ENCODE peak calls at places on chromosomes 1 and 21, in four cellular contexts. W is K562, N is HepG2, O is WTC11. S is an unnamed sample.

GRCh38 chr1:78377356-78377928 is 113.3 kb upstream of the PTGFR start:
- DNase-seq in W (no peak), N (no peak), O (no peak), S (no peak)

GRCh38 chr1:10909697-10910489 is 102.6 kb upstream of the TARDBP start:
- DNase-seq in W (peak; percentile 82), N (peak; percentile 28), O (peak; percentile 92), S (peak; percentile 69)

GRCh38 chr1:98870959-98871903 is 133.4 kb downstream of the PLPPR5 start:
- DNase-seq in W (no peak), N (no peak), O (no peak), S (no peak)

GRCh38 chr1:54485417-54485816 is 62.6 kb upstream of the ACOT11 start:
- DNase-seq in W (no peak), N (no peak), O (no peak), S (no peak)

GRCh38 chr1:59422921-59423575 is 126.2 kb downstream of the FGGY start:
- DNase-seq in W (no peak), N (peak; percentile 92), O (no peak), S (no peak)

GRCh38 chr21:43331962-43332458 is 94.9 kb downstream of the SIK1 start:
- DNase-seq in W (no peak), N (no peak), O (no peak), S (no peak)

GRCh38 chr1:75514270-75514669 is 96.6 kb downstream of the SLC44A5 start:
- DNase-seq in W (no peak), N (no peak), O (no peak), S (no peak)

GRCh38 chr1:175090775-175091174 is 23.1 kb downstream of the TNN start:
- DNase-seq in W (no peak), N (no peak), O (no peak), S (no peak)

GRCh38 chr1:119032986-119033385 is 44.8 kb upstream of the TBX15 start:
- DNase-seq in W (no peak), N (no peak), O (no peak), S (no peak)

GRCh38 chr1:32981003-32981909 is 16.6 kb upstream of the RNF19B start:
- DNase-seq in W (no peak), N (no peak), O (no peak), S (no peak)

GRCh38 chr1:101005871-101006270 is 19.7 kb downstream of the DPH5 start:
- DNase-seq in W (peak; percentile 18), N (no peak), O (no peak), S (no peak)

GRCh38 chr21:14989359-14989758 is 75.4 kb downstream of the NRIP1 start:
- DNase-seq in W (no peak), N (no peak), O (no peak), S (no peak)

GRCh38 chr1:110384581-110385321 is 6.1 kb downstream of the SLC16A4 start:
- DNase-seq in W (no peak), N (no peak), O (no peak), S (no peak)

GRCh38 chr1:56803561-56804156 is 15.5 kb downstream of the FYB2 start:
- DNase-seq in W (peak; percentile 32), N (peak; percentile 48), O (peak; percentile 71), S (peak; percentile 79)

GRCh38 chr1:179788259-179788658 is 45.2 kb downstream of the FAM163A start:
- DNase-seq in W (no peak), N (no peak), O (peak; percentile 23), S (no peak)

GRCh38 chr1:60171793-60172192 is 98.2 kb upstream of the C1orf87 start:
- DNase-seq in W (no peak), N (no peak), O (no peak), S (no peak)

GRCh38 chr1:202014915-202015676 is 4.7 kb downstream of the ELF3 start:
- DNase-seq in W (no peak), N (no peak), O (no peak), S (no peak)

GRCh38 chr1:25568834-25569598 is 25.6 kb downstream of the LDLRAP1 start:
- DNase-seq in W (peak; percentile 81), N (peak; percentile 45), O (no peak), S (no peak)

GRCh38 chr1:48003741-48004503 is 6.7 kb upstream of the TRABD2B start:
- DNase-seq in W (no peak), N (no peak), O (no peak), S (no peak)

GRCh38 chr1:156356875-156357534 is 12.0 kb upstream of the RHBG start:
- DNase-seq in W (peak; percentile 86), N (peak; percentile 73), O (peak; percentile 93), S (peak; percentile 84)

GRCh38 chr21:44741921-44742320 is 30.5 kb upstream of the TSPEAR start:
- DNase-seq in W (no peak), N (no peak), O (no peak), S (no peak)

GRCh38 chr21:43204638-43205037 is 35.8 kb downstream of the CRYAA start:
- DNase-seq in W (no peak), N (no peak), O (no peak), S (no peak)

GRCh38 chr1:210362526-210362925 is 33.8 kb downstream of the HHAT start:
- DNase-seq in W (no peak), N (no peak), O (no peak), S (no peak)

GRCh38 chr1:218874313-218874712 is 299.4 kb upstream of the LYPLAL1 start:
- DNase-seq in W (no peak), N (peak; percentile 39), O (no peak), S (no peak)

GRCh38 chr21:36698160-36699025 is 522 bp upstream of the SIM2 start:
- DNase-seq in W (no peak), N (no peak), O (peak; percentile 69), S (no peak)

GRCh38 chr1:218945050-218945449 is 228.6 kb upstream of the LYPLAL1 start:
- DNase-seq in W (no peak), N (no peak), O (no peak), S (no peak)

GRCh38 chr21:34199121-34199910 is 125.9 kb downstream of the MRPS6 start:
- DNase-seq in W (no peak), N (no peak), O (no peak), S (no peak)

GRCh38 chr1:206702803-206703202 is 18.1 kb downstream of the MAPKAPK2 start:
- DNase-seq in W (no peak), N (no peak), O (peak; percentile 48), S (peak; percentile 36)

GRCh38 chr1:192759104-192759503 is 49.7 kb upstream of the RGS2 start:
- DNase-seq in W (no peak), N (peak; percentile 6), O (no peak), S (no peak)

GRCh38 chr21:29297483-29298347 is 1.0 kb upstream of the BACH1 start:
- DNase-seq in W (no peak), N (no peak), O (no peak), S (no peak)

DNA sequence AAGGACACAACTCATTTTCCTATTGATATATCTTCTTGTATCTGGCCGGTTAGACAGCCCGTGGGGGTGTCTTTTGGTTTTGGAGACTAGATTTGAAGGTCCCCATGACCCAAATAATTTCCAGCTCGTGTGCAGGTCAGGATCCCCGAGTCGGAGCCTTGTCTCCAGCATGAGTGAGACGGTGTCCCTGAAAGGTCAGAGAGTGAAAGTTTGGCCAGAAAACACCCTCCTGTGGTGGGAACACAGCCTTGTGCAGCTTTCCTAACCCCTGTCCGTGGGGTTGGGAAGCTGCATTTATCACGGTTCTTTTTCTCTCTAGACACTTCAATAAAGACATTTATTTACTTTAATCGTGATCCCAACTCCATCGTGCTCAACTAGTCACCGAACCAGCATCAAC is 17.6 kb downstream of the COQ8A start:
- DNase-seq in W (no peak), N (no peak), O (no peak), S (no peak)
- TF ChIP-seq ELF4 in W (no peak), N (no peak), O (no peak), S (no peak)

GRCh38 chr1:15179485-15179883 is 25.9 kb downstream of the TMEM51 start:
- DNase-seq in W (no peak), N (no peak), O (no peak), S (no peak)

GRCh38 chr1:15181564-15181963 is 28.0 kb downstream of the TMEM51 start:
- DNase-seq in W (no peak), N (no peak), O (no peak), S (no peak)

GRCh38 chr1:15180945-15181523 is 27.5 kb downstream of the TMEM51 start:
- DNase-seq in W (no peak), N (no peak), O (no peak), S (no peak)

GRCh38 chr1:15178571-15179484 is 25.3 kb downstream of the TMEM51 start:
- DNase-seq in W (no peak), N (no peak), O (no peak), S (no peak)

DNA sequence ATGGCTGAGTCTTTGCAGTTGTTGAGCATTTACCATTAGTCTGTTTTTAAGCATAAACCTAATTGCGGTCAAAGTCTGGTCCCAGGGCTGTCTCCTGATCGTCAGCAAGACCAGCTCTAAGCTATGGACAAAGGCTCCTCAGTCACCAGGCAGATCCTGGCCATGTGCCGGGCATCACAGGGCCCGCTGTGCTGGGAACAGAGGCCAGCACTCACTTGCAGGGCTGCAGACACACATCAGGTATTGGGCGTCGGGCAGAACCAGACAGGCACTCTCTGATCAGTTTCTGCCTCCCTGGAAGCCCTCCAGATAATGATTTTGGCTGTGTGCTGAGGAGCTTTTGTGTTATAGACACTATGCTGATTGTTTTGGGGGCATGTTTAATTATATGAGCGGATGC is 26.6 kb downstream of the TMEM51 start:
- DNase-seq in W (no peak), N (no peak), O (no peak), S (no peak)
- TF ChIP-seq ELF4 in W (no peak), N (no peak), O (no peak), S (no peak)

GRCh38 chr1:46546210-46546609 is 5.2 kb downstream of the KNCN start:
- DNase-seq in W (no peak), N (no peak), O (no peak), S (no peak)

GRCh38 chr1:46544561-46545240 is 6.7 kb downstream of the KNCN start:
- DNase-seq in W (peak; percentile 78), N (no peak), O (no peak), S (no peak)

GRCh38 chr1:46549697-46550681 is 1.5 kb downstream of the KNCN start:
- DNase-seq in W (peak; percentile 66), N (peak; percentile 24), O (no peak), S (no peak)

GRCh38 chr1:46545784-46546183 is 5.7 kb downstream of the KNCN start:
- DNase-seq in W (no peak), N (no peak), O (no peak), S (no peak)

DNA sequence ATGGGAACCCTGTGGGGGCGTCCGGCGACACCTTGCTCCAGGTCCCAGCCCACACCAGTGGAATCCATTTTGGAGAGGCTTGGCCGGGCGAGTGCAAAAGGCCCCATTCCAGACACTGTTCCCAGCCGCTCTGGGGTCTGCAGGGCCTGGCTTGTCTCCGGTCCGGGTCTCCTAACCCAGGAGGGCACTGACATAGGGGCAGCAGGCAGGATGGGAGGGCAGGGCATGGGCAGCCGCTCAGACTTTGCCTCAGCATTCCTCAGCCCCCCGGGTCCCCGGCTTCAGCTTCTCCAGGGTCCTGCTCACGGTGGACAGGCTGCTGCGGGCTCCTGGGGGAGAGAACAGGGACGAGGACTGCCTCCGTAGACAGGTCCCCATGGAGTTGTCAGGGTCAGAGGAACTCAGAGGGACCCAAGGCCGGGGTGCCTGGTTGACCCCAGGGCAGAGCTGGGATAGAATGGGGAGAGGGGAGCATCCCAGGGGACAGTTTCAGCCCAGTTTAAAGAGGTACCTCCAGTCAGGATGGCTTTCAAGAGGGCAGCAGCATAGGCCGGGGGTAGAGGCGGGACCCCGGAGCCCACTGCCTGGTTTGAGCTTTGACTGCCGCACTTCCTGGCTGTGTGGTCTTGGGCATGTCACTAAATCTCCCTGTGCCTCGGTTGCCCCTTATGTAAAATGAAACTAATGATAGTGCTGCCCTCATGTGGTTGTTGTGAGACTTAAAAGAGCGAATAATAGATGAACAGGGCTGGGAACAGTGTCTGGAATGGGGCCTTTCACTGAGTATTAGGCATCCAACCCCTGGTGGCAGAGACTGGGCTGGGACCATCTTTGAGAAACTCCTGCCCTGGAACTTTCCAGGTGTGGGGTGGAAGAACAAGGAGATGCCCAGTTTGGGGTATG is 3.7 kb downstream of the KNCN start:
- DNase-seq in W (peak; percentile 48), N (peak; percentile 52), O (no peak), S (peak; percentile 59)
- TF ChIP-seq ELF4 in W (no peak), N (no peak), O (no peak), S (no peak)

GRCh38 chr1:31227891-31228290 is 11.8 kb downstream of the NKAIN1 start:
- DNase-seq in W (no peak), N (no peak), O (no peak), S (no peak)
- TF ChIP-seq ELF4 in W (no peak), N (no peak), O (no peak), S (no peak)